ENCODE peak calls at places on chromosomes 4 and X, in six cellular contexts. H is neuronal stem cell, Z is H9, F is H1, C is IMR-90, T is trophoblast cell. E is an unnamed sample.

GRCh38 chr4:158810487-158811215 is 41.8 kb downstream of the FNIP2 start:
- DNase-seq in Z (no peak), C (peak; percentile 98), T (peak; percentile 96), F (no peak), H (no peak), E (peak; percentile 95)

GRCh38 chr4:40425799-40426574 is 90.9 kb downstream of the CHRNA9 start:
- DNase-seq in F (no peak), C (no peak), H (no peak), Z (no peak), T (no peak), E (no peak)

GRCh38 chr4:82371398-82371972 is 2.3 kb downstream of the HNRNPD start:
- DNase-seq in F (no peak), Z (no peak), H (no peak), T (no peak), C (peak; percentile 18), E (peak; percentile 18)

GRCh38 chrX:69388526-69388925 is 115.6 kb upstream of the NALF2 start:
- DNase-seq in Z (no peak), T (no peak), C (no peak), H (no peak), F (no peak), E (no peak)

GRCh38 chr4:7336732-7337131 is 98.0 kb downstream of the PSAPL1 start:
- DNase-seq in F (no peak), T (no peak), Z (no peak), C (no peak), H (no peak), E (no peak)

GRCh38 chr4:123545569-123546122 is 149.1 kb downstream of the SPRY1 start:
- DNase-seq in Z (no peak), F (no peak), H (no peak), C (no peak), T (no peak), E (no peak)

GRCh38 chr4:158166701-158167100 is 6.1 kb downstream of the GASK1B start:
- DNase-seq in F (no peak), T (no peak), Z (no peak), H (no peak), C (no peak), E (no peak)

GRCh38 chr4:155353923-155354540 is 22.7 kb downstream of the MAP9 start:
- DNase-seq in T (peak; percentile 50), Z (peak; percentile 45), H (peak; percentile 48), F (peak; percentile 78), C (peak; percentile 46), E (peak; percentile 60)

GRCh38 chrX:135194684-135195083 is 23.5 kb upstream of the CT55 start:
- DNase-seq in T (no peak), Z (peak; percentile 79), H (no peak), C (no peak), F (no peak), E (no peak)

GRCh38 chrX:2502668-2503519 is 2.1 kb upstream of the DHRSX start:
- DNase-seq in Z (no peak), T (peak; percentile 96), F (no peak), C (peak; percentile 18), H (no peak), E (peak; percentile 82)

GRCh38 chr4:159009521-159009920 is 93.4 kb upstream of the RAPGEF2 start:
- DNase-seq in Z (no peak), H (no peak), T (no peak), F (no peak), C (no peak), E (peak; percentile 31)

GRCh38 chrX:66074920-66075879 is 35.3 kb upstream of the VSIG4 start:
- DNase-seq in T (no peak), H (no peak), Z (no peak), F (no peak), C (no peak), E (no peak)

GRCh38 chrX:55818673-55819375 is 101.3 kb downstream of the RRAGB start:
- DNase-seq in H (no peak), C (no peak), Z (no peak), T (peak; percentile 75), F (no peak), E (no peak)

GRCh38 chr4:177008071-177008835 is 215.5 kb upstream of the VEGFC start:
- DNase-seq in Z (no peak), H (no peak), T (no peak), C (peak; percentile 78), F (no peak), E (peak; percentile 56)

GRCh38 chr4:140065393-140065792 is 88.6 kb downstream of the MAML3 start:
- DNase-seq in C (no peak), Z (no peak), F (no peak), T (no peak), H (no peak), E (peak; percentile 27)

GRCh38 chr4:40276541-40276940 is 58.6 kb upstream of the CHRNA9 start:
- DNase-seq in Z (no peak), T (no peak), H (no peak), F (no peak), C (no peak), E (no peak)

GRCh38 chr4:84957509-84958420 is 8.7 kb downstream of the WDFY3 start:
- DNase-seq in T (no peak), C (no peak), F (no peak), Z (no peak), H (no peak), E (no peak)

GRCh38 chrX:26649534-26649933 is 433.6 kb downstream of the MAGEB5 start:
- DNase-seq in H (no peak), C (peak; percentile 27), F (no peak), Z (no peak), T (peak; percentile 2), E (no peak)

GRCh38 chrX:3582421-3582820 is 131.0 kb downstream of the PRKX start:
- DNase-seq in T (no peak), Z (no peak), F (no peak), C (peak; percentile 8), H (no peak), E (no peak)

GRCh38 chrX:47572773-47573333 is 9.4 kb upstream of the TIMP1 start:
- DNase-seq in C (no peak), F (no peak), H (no peak), Z (peak; percentile 53), T (no peak), E (no peak)

GRCh38 chr4:10105920-10106319 is 10.7 kb downstream of the WDR1 start:
- DNase-seq in H (no peak), T (no peak), F (no peak), C (no peak), Z (no peak), E (no peak)

GRCh38 chr4:10106421-10107039 is 10.1 kb downstream of the WDR1 start:
- DNase-seq in T (peak; percentile 34), F (no peak), Z (no peak), H (no peak), C (peak; percentile 97), E (peak; percentile 95)

GRCh38 chr4:10104211-10104990 is 12.2 kb downstream of the WDR1 start:
- DNase-seq in F (no peak), H (no peak), C (no peak), T (no peak), Z (no peak), E (peak; percentile 23)

GRCh38 chr4:10105421-10105820 is 11.2 kb downstream of the WDR1 start:
- DNase-seq in Z (no peak), F (no peak), H (no peak), C (no peak), T (no peak), E (no peak)

DNA sequence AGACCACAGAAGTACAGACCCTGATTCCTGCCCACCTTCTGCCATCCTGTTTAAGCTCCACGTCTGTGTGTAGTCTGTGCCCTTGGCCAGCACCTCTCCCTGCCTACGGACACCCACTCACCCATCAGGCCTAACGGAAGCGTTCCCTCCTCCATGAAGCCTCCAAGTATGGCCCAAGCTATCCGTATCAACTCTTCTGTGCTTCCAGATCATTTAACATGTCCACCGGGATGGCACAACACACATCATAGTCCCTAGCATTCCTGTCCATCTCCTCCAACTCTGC is 11.7 kb downstream of the WDR1 start:
- DNase-seq in C (no peak), H (no peak), F (no peak), T (no peak), Z (no peak), E (no peak)
- H4K91ac ChIP-seq in C (peak overlapping the region; percentile 83), H (no peak overlapping the region), F (no peak overlapping the region), T (no peak overlapping the region), Z (no peak overlapping the region), E (no peak overlapping the region)

DNA sequence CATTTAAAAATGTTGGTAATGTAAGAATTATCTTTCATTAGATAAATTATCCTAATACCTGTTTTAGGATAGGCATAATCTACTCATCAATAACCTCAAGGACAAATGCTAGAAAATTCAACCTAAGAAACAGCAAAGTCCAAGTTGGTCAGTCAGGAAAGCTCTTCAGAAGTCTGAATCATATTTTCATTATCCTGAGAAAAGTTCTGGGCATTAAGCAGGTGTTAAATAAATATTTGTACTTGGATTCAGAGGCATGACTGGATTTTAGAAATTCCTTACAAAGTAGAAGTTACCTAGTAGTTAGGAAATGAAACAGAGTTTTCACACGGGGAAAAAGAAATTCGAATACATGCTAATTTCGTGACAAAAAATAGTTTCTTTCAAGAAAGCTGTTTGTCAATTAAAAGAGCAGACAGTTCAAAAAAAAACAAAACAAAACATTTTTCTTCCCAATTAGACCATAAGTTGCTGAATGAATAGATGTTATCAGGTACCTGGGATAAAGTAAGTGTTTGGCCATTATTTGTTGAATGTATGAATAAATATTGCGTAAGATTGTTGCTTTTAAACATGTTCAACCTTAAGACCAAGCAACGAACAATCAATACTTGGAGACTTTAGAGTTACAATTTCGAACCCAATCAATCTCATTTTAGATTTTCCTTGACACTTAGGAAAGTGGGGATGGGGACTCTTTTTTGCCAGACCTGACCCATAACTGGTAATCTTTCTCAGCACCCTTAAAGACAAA is 48.5 kb downstream of the MAD2L1 start:
- DNase-seq in Z (no peak), T (no peak), C (no peak), F (no peak), H (no peak), E (no peak)
- H4K91ac ChIP-seq in Z (no peak overlapping the region), T (no peak overlapping the region), C (no peak overlapping the region), F (no peak overlapping the region), H (no peak overlapping the region), E (no peak overlapping the region)

GRCh38 chr4:182715548-182715947 is 201.6 kb downstream of the DCTD start:
- DNase-seq in F (no peak), H (no peak), C (no peak), T (no peak), Z (no peak), E (no peak)
- H4K91ac ChIP-seq in F (no peak overlapping the region), H (no peak overlapping the region), C (no peak overlapping the region), T (no peak overlapping the region), Z (no peak overlapping the region), E (no peak overlapping the region)

GRCh38 chrX:21949689-21950088 is 9.2 kb downstream of the SMS start:
- DNase-seq in Z (no peak), C (no peak), F (no peak), H (no peak), T (no peak), E (no peak)

GRCh38 chrX:21944136-21944615 is 3.7 kb downstream of the SMS start:
- DNase-seq in Z (peak; percentile 52), C (no peak), T (no peak), H (no peak), F (no peak), E (no peak)

GRCh38 chrX:21946925-21947641 is 6.6 kb downstream of the SMS start:
- DNase-seq in F (no peak), T (no peak), Z (peak; percentile 40), H (no peak), C (peak; percentile 64), E (peak; percentile 64)

GRCh38 chrX:21948897-21949578 is 8.5 kb downstream of the SMS start:
- DNase-seq in H (no peak), T (no peak), F (no peak), C (no peak), Z (peak; percentile 5), E (no peak)

DNA sequence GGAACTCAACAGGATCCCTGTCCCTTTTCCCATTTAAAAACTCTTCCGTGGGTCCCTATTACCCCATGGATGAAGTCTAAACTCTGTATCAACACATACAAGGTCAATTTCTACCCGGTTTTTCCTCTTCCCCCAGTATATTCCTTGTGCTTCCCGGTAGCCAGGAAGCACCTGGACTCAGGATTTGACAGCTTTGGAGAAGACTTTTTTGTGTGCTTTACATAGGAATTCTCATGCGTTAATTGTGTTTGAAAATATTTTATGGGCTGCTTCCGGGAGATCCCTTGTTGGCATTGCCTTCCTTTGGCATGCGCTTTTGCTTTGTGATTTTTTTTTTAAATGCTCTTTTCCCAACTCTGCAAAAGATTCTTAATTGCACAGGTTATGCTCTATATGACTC is 7.2 kb downstream of the SMS start:
- DNase-seq in T (no peak), C (no peak), H (no peak), F (no peak), Z (peak; percentile 1), E (no peak)
- H4K91ac ChIP-seq in T (no peak overlapping the region), C (no peak overlapping the region), H (no peak overlapping the region), F (no peak overlapping the region), Z (no peak overlapping the region), E (no peak overlapping the region)

E was measured in mesenchymal stem cell.